ENCODE peak calls at places on chromosomes 5 and 9, in nine cellular contexts. One of them, this sample, is unnamed.

GRCh38 chr9:69249337-69249736 is 75.3 kb downstream of the TJP2 start:
- DNase-seq in BE2C: no peak
- DNase-seq in GM12865: no peak
- DNase-seq in skeletal muscle cell: no peak
- DNase-seq in IMR-90: peak
- DNase-seq in body of pancreas: no peak
- DNase-seq in A673: peak
- DNase-seq in fibroblast of mammary gland: peak
- DNase-seq in ascending aorta: no peak
- DNase-seq in this sample: no peak

GRCh38 chr5:139378941-139379361 is 4.1 kb downstream of the SLC23A1 start:
- DNase-seq in BE2C: no peak
- DNase-seq in GM12865: no peak
- DNase-seq in skeletal muscle cell: no peak
- DNase-seq in IMR-90: no peak
- DNase-seq in body of pancreas: no peak
- DNase-seq in A673: no peak
- DNase-seq in fibroblast of mammary gland: no peak
- DNase-seq in ascending aorta: no peak
- DNase-seq in this sample: no peak

GRCh38 chr5:139246394-139246793 is 47.1 kb upstream of the MATR3 start:
- DNase-seq in BE2C: no peak
- DNase-seq in GM12865: peak
- DNase-seq in skeletal muscle cell: peak
- DNase-seq in IMR-90: peak
- DNase-seq in body of pancreas: no peak
- DNase-seq in A673: peak
- DNase-seq in fibroblast of mammary gland: peak
- DNase-seq in ascending aorta: no peak
- DNase-seq in this sample: peak

GRCh38 chr5:24788829-24789509 is 144.2 kb upstream of the CDH10 start:
- DNase-seq in BE2C: no peak
- DNase-seq in GM12865: no peak
- DNase-seq in skeletal muscle cell: no peak
- DNase-seq in IMR-90: no peak
- DNase-seq in body of pancreas: no peak
- DNase-seq in A673: no peak
- DNase-seq in fibroblast of mammary gland: peak
- DNase-seq in ascending aorta: no peak
- DNase-seq in this sample: peak

GRCh38 chr5:74866653-74867162 is 521 bp upstream of the FAM169A start:
- DNase-seq in BE2C: no peak
- DNase-seq in GM12865: no peak
- DNase-seq in skeletal muscle cell: no peak
- DNase-seq in IMR-90: no peak
- DNase-seq in body of pancreas: no peak
- DNase-seq in A673: no peak
- DNase-seq in fibroblast of mammary gland: no peak
- DNase-seq in ascending aorta: no peak
- DNase-seq in this sample: no peak

GRCh38 chr5:38101897-38102296 is 156.5 kb upstream of the EGFLAM start:
- DNase-seq in BE2C: no peak
- DNase-seq in GM12865: no peak
- DNase-seq in skeletal muscle cell: no peak
- DNase-seq in IMR-90: no peak
- DNase-seq in body of pancreas: no peak
- DNase-seq in A673: no peak
- DNase-seq in fibroblast of mammary gland: no peak
- DNase-seq in ascending aorta: no peak
- DNase-seq in this sample: no peak

GRCh38 chr9:130383350-130383715 is 61.4 kb upstream of the ASS1 start:
- DNase-seq in BE2C: no peak
- DNase-seq in GM12865: no peak
- DNase-seq in skeletal muscle cell: no peak
- DNase-seq in IMR-90: no peak
- DNase-seq in body of pancreas: no peak
- DNase-seq in A673: no peak
- DNase-seq in fibroblast of mammary gland: no peak
- DNase-seq in ascending aorta: no peak
- DNase-seq in this sample: no peak

GRCh38 chr5:154756871-154757646 is 1.9 kb downstream of the LARP1 start:
- DNase-seq in BE2C: peak
- DNase-seq in GM12865: peak
- DNase-seq in skeletal muscle cell: no peak
- DNase-seq in IMR-90: peak
- DNase-seq in body of pancreas: peak
- DNase-seq in A673: peak
- DNase-seq in fibroblast of mammary gland: no peak
- DNase-seq in ascending aorta: peak
- DNase-seq in this sample: peak

GRCh38 chr9:134970719-134971118 is 53.0 kb upstream of the FCN1 start:
- DNase-seq in BE2C: no peak
- DNase-seq in GM12865: no peak
- DNase-seq in skeletal muscle cell: no peak
- DNase-seq in IMR-90: no peak
- DNase-seq in body of pancreas: no peak
- DNase-seq in A673: no peak
- DNase-seq in fibroblast of mammary gland: no peak
- DNase-seq in ascending aorta: peak
- DNase-seq in this sample: no peak

GRCh38 chr9:103530934-103531333 is 535.8 kb downstream of the CYLC2 start:
- DNase-seq in BE2C: no peak
- DNase-seq in GM12865: no peak
- DNase-seq in skeletal muscle cell: no peak
- DNase-seq in IMR-90: no peak
- DNase-seq in body of pancreas: no peak
- DNase-seq in A673: no peak
- DNase-seq in fibroblast of mammary gland: no peak
- DNase-seq in ascending aorta: no peak
- DNase-seq in this sample: no peak

GRCh38 chr9:105608685-105609598 is 51.0 kb downstream of the FKTN start:
- DNase-seq in BE2C: no peak
- DNase-seq in GM12865: peak
- DNase-seq in skeletal muscle cell: peak
- DNase-seq in IMR-90: peak
- DNase-seq in body of pancreas: no peak
- DNase-seq in A673: peak
- DNase-seq in fibroblast of mammary gland: peak
- DNase-seq in ascending aorta: no peak
- DNase-seq in this sample: peak

GRCh38 chr5:127029513-127030258 is 672 bp downstream of the MARCHF3 start:
- DNase-seq in BE2C: peak
- DNase-seq in GM12865: peak
- DNase-seq in skeletal muscle cell: no peak
- DNase-seq in IMR-90: peak
- DNase-seq in body of pancreas: peak
- DNase-seq in A673: peak
- DNase-seq in fibroblast of mammary gland: peak
- DNase-seq in ascending aorta: peak
- DNase-seq in this sample: peak

GRCh38 chr9:111108946-111109345 is 70.7 kb upstream of the LPAR1 start:
- DNase-seq in BE2C: no peak
- DNase-seq in GM12865: peak
- DNase-seq in skeletal muscle cell: peak
- DNase-seq in IMR-90: peak
- DNase-seq in body of pancreas: no peak
- DNase-seq in A673: no peak
- DNase-seq in fibroblast of mammary gland: peak
- DNase-seq in ascending aorta: no peak
- DNase-seq in this sample: peak

GRCh38 chr9:94866770-94867169 is 140.3 kb downstream of the AOPEP start:
- DNase-seq in BE2C: no peak
- DNase-seq in GM12865: no peak
- DNase-seq in skeletal muscle cell: no peak
- DNase-seq in IMR-90: peak
- DNase-seq in body of pancreas: no peak
- DNase-seq in A673: peak
- DNase-seq in fibroblast of mammary gland: no peak
- DNase-seq in ascending aorta: no peak
- DNase-seq in this sample: no peak

DNA sequence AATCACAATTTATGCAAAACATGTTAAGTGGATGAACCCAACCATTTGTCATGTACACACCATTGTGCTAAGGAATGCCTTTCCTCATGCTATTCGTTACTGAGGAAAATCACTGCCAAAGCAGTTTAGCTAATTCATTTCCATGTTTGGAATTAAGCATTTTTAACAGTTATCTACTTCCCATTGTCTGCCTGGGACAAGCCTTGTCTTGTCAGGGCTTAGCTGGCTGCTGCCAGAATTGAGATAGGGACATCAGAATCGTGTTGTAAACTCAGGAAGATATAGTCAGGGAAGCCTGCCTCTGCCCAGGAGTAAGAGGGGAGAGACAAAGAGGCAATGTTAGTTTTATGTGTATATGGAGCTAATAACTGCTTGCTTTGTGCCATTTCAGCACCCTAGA is 129.4 kb upstream of the MEF2C start:
- DNase-seq in BE2C: no peak
- DNase-seq in GM12865: no peak
- DNase-seq in skeletal muscle cell: no peak
- DNase-seq in IMR-90: no peak
- DNase-seq in body of pancreas: no peak
- DNase-seq in A673: peak
- DNase-seq in fibroblast of mammary gland: no peak
- DNase-seq in ascending aorta: no peak
- DNase-seq in this sample: no peak
- H3K4me3 ChIP-seq in BE2C: no peak
- H3K4me3 ChIP-seq in GM12865: no peak
- H3K4me3 ChIP-seq in skeletal muscle cell: no peak
- H3K4me3 ChIP-seq in IMR-90: no peak
- H3K4me3 ChIP-seq in body of pancreas: no peak
- H3K4me3 ChIP-seq in A673: no peak
- H3K4me3 ChIP-seq in fibroblast of mammary gland: no peak
- H3K4me3 ChIP-seq in ascending aorta: no peak
- H3K4me3 ChIP-seq in this sample: no peak

GRCh38 chr9:113585555-113585954 is 122.0 kb downstream of the RGS3 start:
- DNase-seq in BE2C: no peak
- DNase-seq in GM12865: no peak
- DNase-seq in skeletal muscle cell: no peak
- DNase-seq in IMR-90: no peak
- DNase-seq in body of pancreas: no peak
- DNase-seq in A673: no peak
- DNase-seq in fibroblast of mammary gland: no peak
- DNase-seq in ascending aorta: no peak
- DNase-seq in this sample: no peak

GRCh38 chr9:113589407-113589806 is 125.9 kb downstream of the RGS3 start:
- DNase-seq in BE2C: no peak
- DNase-seq in GM12865: no peak
- DNase-seq in skeletal muscle cell: no peak
- DNase-seq in IMR-90: no peak
- DNase-seq in body of pancreas: peak
- DNase-seq in A673: no peak
- DNase-seq in fibroblast of mammary gland: no peak
- DNase-seq in ascending aorta: no peak
- DNase-seq in this sample: no peak

GRCh38 chr9:113588242-113588810 is 124.8 kb downstream of the RGS3 start:
- DNase-seq in BE2C: no peak
- DNase-seq in GM12865: no peak
- DNase-seq in skeletal muscle cell: no peak
- DNase-seq in IMR-90: no peak
- DNase-seq in body of pancreas: peak
- DNase-seq in A673: no peak
- DNase-seq in fibroblast of mammary gland: no peak
- DNase-seq in ascending aorta: no peak
- DNase-seq in this sample: no peak

GRCh38 chr9:113588936-113589335 is 125.4 kb downstream of the RGS3 start:
- DNase-seq in BE2C: no peak
- DNase-seq in GM12865: no peak
- DNase-seq in skeletal muscle cell: no peak
- DNase-seq in IMR-90: no peak
- DNase-seq in body of pancreas: no peak
- DNase-seq in A673: no peak
- DNase-seq in fibroblast of mammary gland: no peak
- DNase-seq in ascending aorta: no peak
- DNase-seq in this sample: no peak

GRCh38 chr9:113587471-113588031 is 124.0 kb downstream of the RGS3 start:
- DNase-seq in BE2C: peak
- DNase-seq in GM12865: no peak
- DNase-seq in skeletal muscle cell: no peak
- DNase-seq in IMR-90: peak
- DNase-seq in body of pancreas: peak
- DNase-seq in A673: no peak
- DNase-seq in fibroblast of mammary gland: peak
- DNase-seq in ascending aorta: no peak
- DNase-seq in this sample: no peak
- H3K4me3 ChIP-seq in BE2C: no peak
- H3K4me3 ChIP-seq in GM12865: no peak
- H3K4me3 ChIP-seq in skeletal muscle cell: no peak
- H3K4me3 ChIP-seq in IMR-90: no peak
- H3K4me3 ChIP-seq in body of pancreas: no peak
- H3K4me3 ChIP-seq in A673: no peak
- H3K4me3 ChIP-seq in fibroblast of mammary gland: no peak
- H3K4me3 ChIP-seq in ascending aorta: no peak
- H3K4me3 ChIP-seq in this sample: no peak

GRCh38 chr5:176425791-176426190 is 9.5 kb upstream of the CLTB start:
- DNase-seq in BE2C: no peak
- DNase-seq in GM12865: no peak
- DNase-seq in skeletal muscle cell: no peak
- DNase-seq in IMR-90: no peak
- DNase-seq in body of pancreas: no peak
- DNase-seq in A673: no peak
- DNase-seq in fibroblast of mammary gland: no peak
- DNase-seq in ascending aorta: no peak
- DNase-seq in this sample: no peak
- H3K4me3 ChIP-seq in BE2C: no peak
- H3K4me3 ChIP-seq in GM12865: no peak
- H3K4me3 ChIP-seq in skeletal muscle cell: no peak
- H3K4me3 ChIP-seq in IMR-90: no peak
- H3K4me3 ChIP-seq in body of pancreas: no peak
- H3K4me3 ChIP-seq in A673: no peak
- H3K4me3 ChIP-seq in fibroblast of mammary gland: no peak
- H3K4me3 ChIP-seq in ascending aorta: no peak
- H3K4me3 ChIP-seq in this sample: no peak

GRCh38 chr9:70389642-70390266 is 24.7 kb downstream of the KLF9 start:
- DNase-seq in BE2C: no peak
- DNase-seq in GM12865: no peak
- DNase-seq in skeletal muscle cell: no peak
- DNase-seq in IMR-90: peak
- DNase-seq in body of pancreas: no peak
- DNase-seq in A673: no peak
- DNase-seq in fibroblast of mammary gland: peak
- DNase-seq in ascending aorta: peak
- DNase-seq in this sample: no peak

GRCh38 chr9:70392850-70393249 is 21.6 kb downstream of the KLF9 start:
- DNase-seq in BE2C: no peak
- DNase-seq in GM12865: no peak
- DNase-seq in skeletal muscle cell: no peak
- DNase-seq in IMR-90: no peak
- DNase-seq in body of pancreas: no peak
- DNase-seq in A673: no peak
- DNase-seq in fibroblast of mammary gland: no peak
- DNase-seq in ascending aorta: peak
- DNase-seq in this sample: no peak

GRCh38 chr9:70389188-70389587 is 25.3 kb downstream of the KLF9 start:
- DNase-seq in BE2C: no peak
- DNase-seq in GM12865: no peak
- DNase-seq in skeletal muscle cell: no peak
- DNase-seq in IMR-90: no peak
- DNase-seq in body of pancreas: no peak
- DNase-seq in A673: no peak
- DNase-seq in fibroblast of mammary gland: no peak
- DNase-seq in ascending aorta: peak
- DNase-seq in this sample: no peak

GRCh38 chr9:70390922-70391321 is 23.5 kb downstream of the KLF9 start:
- DNase-seq in BE2C: no peak
- DNase-seq in GM12865: no peak
- DNase-seq in skeletal muscle cell: no peak
- DNase-seq in IMR-90: no peak
- DNase-seq in body of pancreas: no peak
- DNase-seq in A673: no peak
- DNase-seq in fibroblast of mammary gland: peak
- DNase-seq in ascending aorta: peak
- DNase-seq in this sample: no peak

GRCh38 chr9:70392189-70392588 is 22.3 kb downstream of the KLF9 start:
- DNase-seq in BE2C: peak
- DNase-seq in GM12865: no peak
- DNase-seq in skeletal muscle cell: no peak
- DNase-seq in IMR-90: no peak
- DNase-seq in body of pancreas: no peak
- DNase-seq in A673: peak
- DNase-seq in fibroblast of mammary gland: no peak
- DNase-seq in ascending aorta: no peak
- DNase-seq in this sample: no peak
- H3K4me3 ChIP-seq in BE2C: no peak
- H3K4me3 ChIP-seq in GM12865: no peak
- H3K4me3 ChIP-seq in skeletal muscle cell: no peak
- H3K4me3 ChIP-seq in IMR-90: no peak
- H3K4me3 ChIP-seq in body of pancreas: no peak
- H3K4me3 ChIP-seq in A673: no peak
- H3K4me3 ChIP-seq in fibroblast of mammary gland: no peak
- H3K4me3 ChIP-seq in ascending aorta: no peak
- H3K4me3 ChIP-seq in this sample: no peak